ENCODE peak calls at places on chromosome 14, in four cellular contexts. One of them, this sample, is unnamed.

GRCh38 chr14:58048219-58048618 is 103.8 kb downstream of the ARMH4 start:
- DNase-seq in ureter: no peak
- DNase-seq in fibroblast of mammary gland: no peak
- DNase-seq in epithelial cell of esophagus: no peak
- DNase-seq in this sample: no peak

GRCh38 chr14:79411403-79412174 is 799.7 kb downstream of the DIO2 start:
- DNase-seq in epithelial cell of esophagus: peak; percentile 2
- DNase-seq in fibroblast of mammary gland: peak; percentile 36
- DNase-seq in ureter: no peak
- DNase-seq in this sample: no peak

GRCh38 chr14:66359500-66359899 is 126.7 kb upstream of the CCDC196 start:
- DNase-seq in ureter: no peak
- DNase-seq in epithelial cell of esophagus: peak; percentile 71
- DNase-seq in fibroblast of mammary gland: peak; percentile 77
- DNase-seq in this sample: peak; percentile 24

GRCh38 chr14:91388551-91388975 is 29.1 kb downstream of the CCDC88C start:
- DNase-seq in epithelial cell of esophagus: no peak
- DNase-seq in ureter: no peak
- DNase-seq in fibroblast of mammary gland: no peak
- DNase-seq in this sample: no peak

GRCh38 chr14:31465113-31465512 is 7.8 kb upstream of the DTD2 start:
- DNase-seq in fibroblast of mammary gland: peak; percentile 69
- DNase-seq in epithelial cell of esophagus: no peak
- DNase-seq in ureter: no peak
- DNase-seq in this sample: no peak

GRCh38 chr14:89625208-89625987 is 208.4 kb upstream of the FOXN3 start:
- DNase-seq in ureter: no peak
- DNase-seq in epithelial cell of esophagus: no peak
- DNase-seq in fibroblast of mammary gland: no peak
- DNase-seq in this sample: no peak

GRCh38 chr14:32022938-32023466 is 54.1 kb upstream of the ARHGAP5 start:
- DNase-seq in ureter: no peak
- DNase-seq in epithelial cell of esophagus: no peak
- DNase-seq in fibroblast of mammary gland: peak; percentile 67
- DNase-seq in this sample: peak; percentile 28

GRCh38 chr14:100557658-100558057 is 29.6 kb downstream of the BEGAIN start:
- DNase-seq in fibroblast of mammary gland: peak; percentile 18
- DNase-seq in ureter: no peak
- DNase-seq in epithelial cell of esophagus: peak; percentile 35
- DNase-seq in this sample: no peak

GRCh38 chr14:70845601-70846000 is 36.3 kb upstream of the MAP3K9 start:
- DNase-seq in epithelial cell of esophagus: no peak
- DNase-seq in fibroblast of mammary gland: no peak
- DNase-seq in ureter: no peak
- DNase-seq in this sample: no peak

GRCh38 chr14:104301731-104302460 is 163.5 kb downstream of the KIF26A start:
- DNase-seq in epithelial cell of esophagus: no peak
- DNase-seq in ureter: no peak
- DNase-seq in fibroblast of mammary gland: no peak
- DNase-seq in this sample: no peak

This sample was measured in prostate gland.